ENCODE peak calls at places on chromosomes 1 and 21, in four cellular contexts. B is lower lobe of right lung; H is CD4-positive, alpha-beta memory T cell; Z is tibial artery. O is an unnamed sample.

GRCh38 chr1:212583082-212583615 is 25.4 kb upstream of the ATF3 start:
- DNase-seq in H (no peak), B (no peak), Z (no peak), O (no peak)

GRCh38 chr1:69568435-69569280 is 936 bp downstream of the LRRC7 start:
- DNase-seq in H (no peak), B (no peak), Z (peak; percentile 45), O (no peak)

GRCh38 chr1:20994176-20994575 is 182.5 kb downstream of the EIF4G3 start:
- DNase-seq in H (no peak), B (no peak), Z (no peak), O (no peak)

GRCh38 chr1:221740260-221740830 is 1.5 kb downstream of the DUSP10 start:
- DNase-seq in H (no peak), Z (no peak), B (no peak), O (no peak)

GRCh38 chr1:182588460-182589396 is at the start of gene RNASEL:
- DNase-seq in B (peak; percentile 85), H (peak; percentile 77), Z (peak; percentile 87), O (peak; percentile 24)

GRCh38 chr21:18801468-18801867 is 397.9 kb upstream of the TMPRSS15 start:
- DNase-seq in H (no peak), B (no peak), Z (no peak), O (no peak)

GRCh38 chr21:33101300-33102005 is 31.5 kb downstream of the OLIG1 start:
- DNase-seq in H (no peak), Z (no peak), B (no peak), O (no peak)

GRCh38 chr1:116538527-116538926 is 32.3 kb downstream of the CD58 start:
- DNase-seq in Z (no peak), H (peak; percentile 67), B (no peak), O (no peak)

GRCh38 chr1:244316986-244317655 is 134.6 kb downstream of the ADSS2 start:
- DNase-seq in B (no peak), H (no peak), Z (no peak), O (no peak)

DNA sequence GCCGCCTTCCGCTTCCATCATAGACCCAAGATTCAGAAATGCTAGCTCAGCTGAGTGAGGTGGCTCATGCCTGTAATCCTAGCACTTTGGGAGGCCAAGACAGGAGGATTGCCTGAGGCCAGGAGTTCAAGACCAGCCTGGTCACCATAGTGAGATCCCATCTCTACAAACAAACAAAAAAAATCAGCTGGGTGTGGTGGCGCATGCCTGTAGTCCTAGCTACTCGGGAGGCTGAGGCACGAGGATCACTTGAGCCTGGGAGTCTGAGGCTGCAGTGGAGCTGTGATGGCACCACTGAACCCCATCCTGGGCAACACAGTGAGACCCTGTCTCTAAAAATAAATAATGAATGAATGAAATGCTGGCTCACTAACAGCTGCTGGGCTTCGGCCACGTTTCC is 39.7 kb downstream of the TOMM20 start:
- DNase-seq in Z (no peak), H (no peak), B (no peak), O (no peak)
- H3K4me1 ChIP-seq in Z (peaks cover 13% of the 10 kb centered on the region), H (peaks cover 8% of the 10 kb centered on the region), B (peaks cover 14% of the 10 kb centered on the region), O (peaks cover 3% of the 10 kb centered on the region)

DNA sequence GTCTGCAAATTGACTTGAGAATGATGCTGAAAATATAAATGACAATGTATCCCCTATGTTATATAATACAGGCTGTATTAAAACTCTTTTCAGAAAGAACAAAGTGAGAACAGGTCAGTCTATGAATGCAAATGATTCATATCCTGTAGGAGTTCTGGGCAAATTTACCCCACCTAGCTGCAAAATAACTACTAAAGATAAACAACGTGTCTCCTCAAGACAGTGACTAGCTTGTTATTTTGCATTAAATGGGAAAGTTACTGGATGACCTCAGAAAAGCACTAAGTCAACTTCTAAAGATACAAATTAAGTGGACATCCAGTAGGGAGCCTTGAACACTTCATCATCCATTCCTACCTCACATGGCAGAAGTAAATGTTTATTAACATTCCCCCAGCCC is 11.1 kb downstream of the RNF19B start:
- DNase-seq in Z (no peak), B (no peak), H (no peak), O (no peak)
- H3K27ac ChIP-seq in Z (no peak overlapping the region), B (no peak overlapping the region), H (no peak overlapping the region), O (no peak overlapping the region)

DNA sequence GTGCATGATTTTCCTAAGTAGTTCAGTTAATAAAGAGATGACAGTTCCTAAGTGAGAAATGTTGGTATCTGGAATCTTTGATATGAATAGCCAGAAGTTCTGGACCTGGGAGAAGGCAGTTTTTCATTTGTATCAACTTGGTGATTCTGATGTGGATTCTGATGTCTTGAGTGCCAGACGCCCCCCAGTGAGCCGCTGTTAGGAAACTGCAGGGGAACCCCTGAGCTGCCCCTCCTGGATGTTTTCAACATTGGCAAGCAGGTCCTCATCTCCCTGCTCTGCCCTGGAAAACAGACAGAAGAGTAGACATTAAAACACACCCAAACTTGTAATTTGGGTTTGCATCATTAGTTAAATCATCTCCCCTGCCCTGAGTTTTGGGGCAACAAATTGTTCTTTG is 7.4 kb downstream of the ETS2 start:
- DNase-seq in Z (no peak), B (no peak), H (no peak), O (no peak)
- H3K4me3 ChIP-seq in Z (no peak overlapping the region), B (peak overlapping the region; percentile 82), H (no peak overlapping the region), O (no peak overlapping the region)

GRCh38 chr1:46380004-46380403 is 14.1 kb upstream of the FAAH start:
- DNase-seq in B (no peak), Z (no peak), H (no peak), O (no peak)

DNA sequence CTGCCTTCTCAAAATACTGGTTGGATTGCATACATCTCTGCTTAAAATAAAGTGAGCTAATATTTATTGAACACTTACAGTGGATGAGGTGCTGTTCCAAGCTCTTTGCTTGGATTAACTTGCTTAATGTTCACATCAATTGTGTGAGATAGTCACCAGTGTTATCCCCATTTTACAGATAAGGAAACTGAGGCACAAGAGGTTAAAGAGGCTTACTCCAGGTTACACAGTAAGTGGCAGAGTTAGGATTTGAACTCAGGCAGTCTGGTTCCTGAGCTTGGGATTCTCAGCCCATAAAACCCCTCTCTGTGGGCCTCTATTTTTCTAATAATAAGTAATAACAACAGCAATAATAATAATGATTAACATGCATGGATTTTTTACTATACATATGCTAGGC is 13.6 kb upstream of the FAAH start:
- DNase-seq in Z (no peak), B (no peak), H (no peak), O (no peak)
- H3K4me1 ChIP-seq in Z (no peaks in the 10 kb centered on the region), B (no peaks in the 10 kb centered on the region), H (no peaks in the 10 kb centered on the region), O (no peaks in the 10 kb centered on the region)

O was measured in naive thymus-derived CD4-positive, alpha-beta T cell.